ENCODE peak calls at places on chromosomes 2 and 18, in nine cellular contexts. M is stimulated activated CD4-positive, alpha-beta T cell treated with anti-CD3 and anti-CD28 coated beads, Interleukin-15, amount 100 ng/mL, for 1 hour; Y is COR-L47; D is SJSA1; Q is activated CD8-positive, alpha-beta memory T cell treated with anti-CD3 and anti-CD28 coated beads, Interleukin-2, amount 50 U/mL, for 48 hours; X is AG20443; B is pancreas; W is ovary; N is GM12865. V is an unnamed sample.

GRCh38 chr18:57107141-57107832 is 39.6 kb upstream of the BOD1L2 start:
- DNase-seq in M (no peak), Y (no peak), D (no peak), Q (no peak), X (peak), B (no peak), W (no peak), N (peak), V (peak)

GRCh38 chr2:10935953-10936942 is 24.5 kb downstream of the KCNF1 start:
- DNase-seq in M (no peak), Y (peak), D (peak), Q (no peak), X (peak), B (no peak), W (no peak), N (no peak), V (no peak)

GRCh38 chr2:179235463-179236108 is 29.0 kb downstream of the SESTD1 start:
- DNase-seq in M (no peak), Y (no peak), D (no peak), Q (no peak), X (peak), B (no peak), W (no peak), N (no peak), V (peak)

GRCh38 chr18:37322497-37323035 is 243.0 kb downstream of the CELF4 start:
- DNase-seq in M (no peak), Y (peak), D (no peak), Q (peak), X (peak), B (peak), W (peak), N (peak), V (peak)

GRCh38 chr2:195612515-195613495 is 44.2 kb upstream of the SLC39A10 start:
- DNase-seq in M (no peak), Y (no peak), D (peak), Q (no peak), X (peak), B (no peak), W (no peak), N (no peak), V (no peak)

GRCh38 chr2:240433973-240434727 is 1.3 kb upstream of the GPC1 start:
- DNase-seq in M (no peak), Y (no peak), D (peak), Q (peak), X (peak), B (peak), W (peak), N (no peak), V (no peak)

GRCh38 chr2:230124235-230124634 is 55.5 kb upstream of the SLC16A14 start:
- DNase-seq in M (no peak), Y (no peak), D (no peak), Q (no peak), X (no peak), B (no peak), W (no peak), N (no peak), V (no peak)

GRCh38 chr2:69789762-69790600 is 39.5 kb upstream of the GMCL1 start:
- DNase-seq in M (no peak), Y (no peak), D (no peak), Q (no peak), X (no peak), B (no peak), W (no peak), N (peak), V (no peak)

GRCh38 chr2:132941296-132942020 is 271.5 kb upstream of the LYPD1 start:
- DNase-seq in M (no peak), Y (no peak), D (no peak), Q (no peak), X (no peak), B (no peak), W (no peak), N (no peak), V (no peak)

GRCh38 chr2:105168543-105168942 is 73.0 kb upstream of the GPR45 start:
- DNase-seq in M (no peak), Y (no peak), D (no peak), Q (no peak), X (no peak), B (no peak), W (no peak), N (no peak), V (no peak)

GRCh38 chr2:153557211-153557610 is 78.6 kb upstream of the RPRM start:
- DNase-seq in M (no peak), Y (no peak), D (no peak), Q (no peak), X (no peak), B (no peak), W (no peak), N (no peak), V (no peak)

GRCh38 chr2:134138115-134138514 is 115.8 kb upstream of the MGAT5 start:
- DNase-seq in M (no peak), Y (no peak), D (no peak), Q (no peak), X (peak), B (no peak), W (no peak), N (no peak), V (no peak)

V was measured in OCI-M1.